ENCODE peak calls at places on chromosome 6, in four cellular contexts. T, P, R and L are unnamed samples. For H3K9me3, the result is how much of the 10 kb centered on the place peaks cover.

GRCh38 chr6:2651536-2651935 is 99.2 kb downstream of the MYLK4 start:
- DNase-seq in T (no peak), R (no peak), P (no peak), L (no peak)

GRCh38 chr6:107491791-107492674 is 2.1 kb downstream of the SOBP start:
- DNase-seq in P (no peak), R (peak), T (no peak), L (no peak)

GRCh38 chr6:16659471-16660156 is 101.6 kb downstream of the ATXN1 start:
- DNase-seq in R (no peak), T (no peak), P (no peak), L (no peak)

GRCh38 chr6:25232478-25232877 is 46.7 kb upstream of the CARMIL1 start:
- DNase-seq in R (no peak), P (no peak), T (no peak), L (no peak)

GRCh38 chr6:95593025-95593424 is 15.7 kb downstream of the MANEA start:
- DNase-seq in T (no peak), P (no peak), R (peak), L (no peak)

GRCh38 chr6:26088344-26088743 is 1.1 kb downstream of the HFE start:
- DNase-seq in T (no peak), R (no peak), P (no peak), L (no peak)

GRCh38 chr6:6599468-6599873 is 11.0 kb downstream of the LY86 start:
- DNase-seq in R (no peak), T (no peak), P (no peak), L (no peak)

GRCh38 chr6:30914854-30915590 is 984 bp downstream of the VARS2 start:
- DNase-seq in R (no peak), P (no peak), T (no peak), L (no peak)

GRCh38 chr6:18335948-18336347 is 51.2 kb upstream of the RNF144B start:
- DNase-seq in R (no peak), T (no peak), P (no peak), L (no peak)

GRCh38 chr6:17871169-17871479 is 116.3 kb downstream of the KIF13A start:
- DNase-seq in T (no peak), P (no peak), R (no peak), L (no peak)

GRCh38 chr6:139325686-139326085 is 33.9 kb upstream of the TXLNB start:
- DNase-seq in R (no peak), T (no peak), P (no peak), L (no peak)

GRCh38 chr6:66556936-66557335 is 849.9 kb upstream of the EYS start:
- DNase-seq in R (no peak), T (no peak), P (no peak), L (no peak)

GRCh38 chr6:1027795-1028569 is 283.9 kb upstream of the FOXQ1 start:
- DNase-seq in P (peak), T (no peak), R (no peak), L (no peak)

GRCh38 chr6:99905209-99906106 is 88.6 kb downstream of the MCHR2 start:
- DNase-seq in P (peak), T (no peak), R (peak), L (peak)

GRCh38 chr6:158143700-158144099 is 24.4 kb downstream of the SERAC1 start:
- DNase-seq in R (peak), T (no peak), P (no peak), L (no peak)

GRCh38 chr6:128415387-128415786 is 105.0 kb downstream of the PTPRK start:
- DNase-seq in T (no peak), R (no peak), P (no peak), L (no peak)

GRCh38 chr6:165855856-165856255 is 192.8 kb upstream of the PDE10A start:
- DNase-seq in P (no peak), R (no peak), T (no peak), L (no peak)

GRCh38 chr6:122709922-122710512 is 69.5 kb upstream of the FABP7 start:
- DNase-seq in R (no peak), P (no peak), T (peak), L (no peak)

GRCh38 chr6:126764696-126765095 is 353.8 kb upstream of the RSPO3 start:
- DNase-seq in T (no peak), P (no peak), R (no peak), L (no peak)

GRCh38 chr6:145815875-145816274 is 1.3 kb upstream of the FBXO30 start:
- DNase-seq in P (no peak), T (no peak), R (no peak), L (no peak)

GRCh38 chr6:43771858-43772570 is 2.0 kb downstream of the VEGFA start:
- DNase-seq in P (no peak), T (no peak), R (peak), L (no peak)

GRCh38 chr6:32187009-32187709 is 2.8 kb downstream of the PBX2 start:
- DNase-seq in P (no peak), T (no peak), R (no peak), L (no peak)
- H3K9me3 ChIP-seq in P (under half), T (under half), R (under half), L (under half)

GRCh38 chr6:52417675-52418111 is 2.4 kb upstream of the EFHC1 start:
- DNase-seq in R (peak), P (no peak), T (no peak), L (no peak)
- TF ChIP-seq YY1 in R (no peak), P (no peak), T (no peak), L (no peak)

GRCh38 chr6:132132911-132133639 is 181.9 kb upstream of the CCN2 start:
- DNase-seq in R (no peak), T (no peak), P (no peak), L (peak)
- TF ChIP-seq ZNF274 in R (no peak), T (no peak), P (no peak), L (no peak)

DNA sequence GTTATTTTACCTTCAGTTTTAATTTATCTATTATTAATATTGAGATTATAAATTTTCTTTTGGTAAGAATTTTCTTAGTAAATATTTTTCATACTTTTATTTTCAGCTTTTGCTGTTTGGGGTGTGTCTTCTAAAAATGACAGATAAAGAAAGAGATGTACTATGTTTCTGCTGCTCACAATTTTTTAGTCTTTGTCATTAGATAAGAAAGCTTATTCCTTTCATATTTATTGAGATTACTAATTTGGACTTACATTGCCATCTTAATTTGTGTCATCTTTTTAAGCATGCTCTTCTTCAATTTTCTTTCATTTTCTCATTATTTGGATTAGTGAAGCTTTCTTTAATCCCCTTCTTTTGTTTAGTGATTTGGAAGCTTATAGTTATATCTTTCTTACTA is 13.6 kb upstream of the PHACTR2 start:
- DNase-seq in T (no peak), P (no peak), R (no peak), L (no peak)
- H3K9me3 ChIP-seq in T (under half), P (under half), R (under half), L (under half)

DNA sequence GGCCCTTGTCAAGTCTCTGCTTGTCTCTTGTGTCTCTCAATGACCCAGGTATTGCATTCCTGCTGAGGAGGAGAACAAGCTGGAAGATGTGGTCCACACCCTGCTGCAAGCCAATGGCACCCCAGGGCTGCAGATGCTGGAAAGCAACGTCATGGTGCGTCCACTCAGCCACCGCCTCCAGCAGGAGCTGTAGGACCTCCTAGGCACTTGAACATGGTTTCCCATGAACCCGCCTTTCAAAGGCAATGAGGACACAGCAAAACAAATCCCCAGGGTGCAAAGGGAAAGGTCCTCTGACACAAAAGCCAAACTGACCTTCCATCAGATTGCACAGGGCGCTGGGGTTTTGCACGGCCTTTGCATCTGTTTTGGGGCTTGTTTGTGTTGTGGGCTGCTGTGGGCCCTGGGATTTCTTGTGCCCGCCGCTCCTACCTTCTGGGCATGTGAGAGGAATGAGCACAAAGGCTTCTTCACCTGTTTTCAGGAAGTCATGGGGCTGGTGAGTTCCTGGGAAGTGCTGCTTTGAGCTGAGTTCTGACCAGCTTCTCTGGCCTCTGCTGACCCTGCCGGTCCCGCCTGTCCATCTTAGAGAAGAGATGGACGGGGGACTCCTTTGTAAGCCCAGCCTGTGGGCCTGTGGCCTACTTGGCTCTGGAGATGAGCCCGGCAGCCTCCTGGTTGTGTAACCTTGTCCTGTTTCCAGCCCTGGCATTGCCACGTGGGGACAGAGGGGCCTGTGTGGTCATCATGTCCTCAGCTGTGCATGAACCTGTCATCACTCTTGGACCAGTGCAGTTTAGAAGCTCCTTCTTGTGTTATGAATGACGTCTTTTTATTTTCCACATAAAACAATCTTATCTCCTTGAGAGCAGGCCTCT is 151.3 kb downstream of the DTNBP1 start:
- DNase-seq in R (no peak), P (no peak), T (no peak), L (no peak)
- TF ChIP-seq YY1 in R (no peak), P (no peak), T (no peak), L (no peak)

GRCh38 chr6:160420969-160421556 is 72.9 kb downstream of the SLC22A3 start:
- DNase-seq in R (no peak), T (no peak), P (no peak), L (no peak)
- TF ChIP-seq ZNF274 in R (no peak), T (no peak), P (no peak), L (no peak)

GRCh38 chr6:168038576-168039140 is 40.4 kb downstream of the FRMD1 start:
- DNase-seq in R (no peak), P (no peak), T (no peak), L (no peak)
- H3K9me3 ChIP-seq in R (under half), P (under half), T (under half), L (under half)

DNA sequence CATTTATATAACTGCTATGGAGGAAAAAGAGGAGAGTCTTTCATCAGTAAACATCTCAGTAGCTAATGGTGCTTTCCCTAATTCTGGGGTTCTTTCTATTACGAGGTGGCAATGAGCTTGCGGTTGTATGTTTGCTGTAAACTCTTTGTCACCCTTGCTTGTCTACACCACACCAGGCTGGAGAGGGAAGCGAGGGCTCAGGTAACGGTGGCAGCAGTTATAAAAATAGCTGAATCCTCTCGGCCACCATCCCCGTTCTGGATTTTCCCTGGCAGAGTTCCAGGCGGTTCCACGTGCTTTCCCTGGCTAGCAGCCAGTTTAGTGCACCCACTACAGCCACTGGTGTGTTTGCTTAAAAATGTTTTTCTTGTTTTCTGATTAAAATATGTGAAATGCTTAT is 39.0 kb downstream of the MAS1 start:
- DNase-seq in T (peak), R (no peak), P (no peak), L (no peak)
- TF ChIP-seq YY1 in T (peak), R (no peak), P (no peak), L (no peak)

GRCh38 chr6:56649782-56650181 is 7.1 kb upstream of the DST start:
- DNase-seq in T (no peak), P (no peak), R (no peak), L (no peak)
- TF ChIP-seq ZNF274 in T (no peak), P (no peak), R (no peak), L (no peak)